ENCODE peak calls at places on chromosomes 16 and 17, in five cellular contexts. N is activated CD8-positive, alpha-beta T cell treated with anti-CD3 and anti-CD28 coated beads for 36 hours; W is myocyte; M is GM04504; L is hippocampal formation. K is an unnamed sample.
A peak's percentile ranks its signal among the peaks of the same experiment; 100 is the strongest.

GRCh38 chr16:85148959-85149358 is 36.7 kb upstream of the CIBAR2 start:
- DNase-seq in N (no peak), W (no peak), M (no peak), L (no peak), K (no peak)

GRCh38 chr16:9134739-9135138 is 43.3 kb downstream of the HAPSTR1 start:
- DNase-seq in N (peak; percentile 83), W (peak; percentile 61), M (no peak), L (no peak), K (peak; percentile 41)

GRCh38 chr17:17171991-17172939 is 33.9 kb downstream of the PLD6 start:
- DNase-seq in N (no peak), W (no peak), M (no peak), L (no peak), K (no peak)

GRCh38 chr17:35169964-35170363 is 22.3 kb downstream of the UNC45B start:
- DNase-seq in N (no peak), W (no peak), M (no peak), L (no peak), K (no peak)

GRCh38 chr16:88284626-88285513 is 97.9 kb upstream of the ZNF469 start:
- DNase-seq in N (no peak), W (peak; percentile 88), M (no peak), L (no peak), K (no peak)

GRCh38 chr17:70535986-70536385 is 366.7 kb downstream of the KCNJ2 start:
- DNase-seq in N (no peak), W (peak; percentile 61), M (no peak), L (no peak), K (no peak)

GRCh38 chr17:78428842-78429617 is 50.6 kb downstream of the PGS1 start:
- DNase-seq in N (no peak), W (no peak), M (no peak), L (no peak), K (no peak)

GRCh38 chr17:4858068-4858879 is 25.1 kb downstream of the MINK1 start:
- DNase-seq in N (no peak), W (no peak), M (no peak), L (peak; percentile 93), K (peak; percentile 48)

GRCh38 chr17:81551458-81552243 is 502 bp downstream of the FAAP100 start:
- DNase-seq in N (peak; percentile 23), W (peak; percentile 79), M (no peak), L (no peak), K (no peak)

GRCh38 chr17:80799553-80800403 is 191.9 kb upstream of the CHMP6 start:
- DNase-seq in N (no peak), W (no peak), M (no peak), L (no peak), K (no peak)

GRCh38 chr17:76138234-76138895 is 2.7 kb downstream of the FOXJ1 start:
- DNase-seq in N (no peak), W (no peak), M (no peak), L (peak; percentile 58), K (peak; percentile 77)

GRCh38 chr17:8420041-8420934 is 15.4 kb upstream of the NDEL1 start:
- DNase-seq in N (no peak), W (peak; percentile 91), M (peak; percentile 28), L (peak; percentile 6), K (no peak)

GRCh38 chr17:27861979-27862378 is 31.2 kb downstream of the LYRM9 start:
- DNase-seq in N (peak; percentile 14), W (no peak), M (no peak), L (no peak), K (no peak)

GRCh38 chr16:29962344-29962994 is 590 bp downstream of the TMEM219 start:
- DNase-seq in N (no peak), W (peak; percentile 14), M (no peak), L (no peak), K (no peak)

GRCh38 chr17:68399638-68400403 is 57.5 kb downstream of the WIPI1 start:
- DNase-seq in N (peak; percentile 64), W (no peak), M (no peak), L (no peak), K (no peak)

GRCh38 chr17:70310251-70310672 is 140.9 kb downstream of the KCNJ2 start:
- DNase-seq in N (no peak), W (peak; percentile 83), M (no peak), L (no peak), K (no peak)

GRCh38 chr17:18182978-18183333 is 672 bp upstream of the ALKBH5 start:
- DNase-seq in N (peak; percentile 89), W (peak; percentile 89), M (no peak), L (no peak), K (no peak)

GRCh38 chr17:6870841-6871240 is 39.3 kb upstream of the TEKT1 start:
- DNase-seq in N (no peak), W (no peak), M (no peak), L (no peak), K (no peak)

GRCh38 chr17:76981545-76982295 is 113.5 kb downstream of the MGAT5B start:
- DNase-seq in N (no peak), W (no peak), M (no peak), L (no peak), K (no peak)

GRCh38 chr17:50931003-50931878 is 65.1 kb upstream of the TOB1 start:
- DNase-seq in N (peak; percentile 65), W (peak; percentile 93), M (peak; percentile 67), L (peak; percentile 90), K (peak; percentile 76)

GRCh38 chr17:3964203-3965122 is at the start of gene ATP2A3:
- DNase-seq in N (peak; percentile 80), W (no peak), M (no peak), L (no peak), K (no peak)

GRCh38 chr16:11422381-11423314 is 77.4 kb downstream of the RMI2 start:
- DNase-seq in N (no peak), W (no peak), M (no peak), L (no peak), K (no peak)

GRCh38 chr17:28347261-28347891 is 10.0 kb downstream of the POLDIP2 start:
- DNase-seq in N (no peak), W (peak; percentile 79), M (peak; percentile 75), L (no peak), K (no peak)

GRCh38 chr17:41773190-41773588 is 13.3 kb downstream of the JUP start:
- DNase-seq in N (no peak), W (peak; percentile 76), M (peak; percentile 38), L (no peak), K (no peak)

GRCh38 chr16:87648236-87648635 is 45.9 kb downstream of the JPH3 start:
- DNase-seq in N (no peak), W (no peak), M (no peak), L (no peak), K (no peak)

GRCh38 chr16:11138026-11138768 is 117.8 kb downstream of the SOCS1 start:
- DNase-seq in N (peak; percentile 40), W (no peak), M (no peak), L (no peak), K (no peak)

GRCh38 chr16:14011006-14011405 is 60.1 kb upstream of the MRTFB start:
- DNase-seq in N (no peak), W (peak; percentile 61), M (no peak), L (no peak), K (no peak)

GRCh38 chr17:17724307-17724921 is 43.2 kb downstream of the RAI1 start:
- DNase-seq in N (peak; percentile 52), W (no peak), M (no peak), L (no peak), K (peak; percentile 86)

GRCh38 chr16:31472559-31473203 is 729 bp downstream of the TGFB1I1 start:
- DNase-seq in N (peak; percentile 67), W (peak; percentile 69), M (peak; percentile 80), L (no peak), K (no peak)

GRCh38 chr17:28371245-28372202 is at the start of gene SARM1:
- DNase-seq in N (peak; percentile 97), W (peak; percentile 78), M (peak; percentile 44), L (peak; percentile 62), K (peak; percentile 94)

GRCh38 chr17:81223758-81224122 is 975 bp upstream of the CEP131 start:
- DNase-seq in N (no peak), W (no peak), M (no peak), L (no peak), K (no peak)

GRCh38 chr16:51888534-51888933 is 658.4 kb downstream of the TOX3 start:
- DNase-seq in N (no peak), W (no peak), M (no peak), L (no peak), K (no peak)

GRCh38 chr16:80447263-80447662 is 93.5 kb upstream of the DYNLRB2 start:
- DNase-seq in N (no peak), W (no peak), M (no peak), L (no peak), K (no peak)

GRCh38 chr17:69757794-69758430 is 317.1 kb upstream of the KCNJ16 start:
- DNase-seq in N (no peak), W (peak; percentile 37), M (peak; percentile 96), L (no peak), K (no peak)

GRCh38 chr17:5555254-5555653 is 29.1 kb downstream of the NLRP1 start:
- DNase-seq in N (no peak), W (peak; percentile 50), M (peak; percentile 19), L (no peak), K (no peak)

GRCh38 chr16:88697831-88698693 is 8.1 kb downstream of the RNF166 start:
- DNase-seq in N (peak; percentile 49), W (no peak), M (no peak), L (no peak), K (no peak)

GRCh38 chr16:11757671-11758545 is 15.3 kb upstream of the TXNDC11 start:
- DNase-seq in N (no peak), W (peak; percentile 28), M (no peak), L (no peak), K (no peak)

GRCh38 chr16:8920676-8921625 is 38.8 kb downstream of the LITAFD start:
- DNase-seq in N (no peak), W (no peak), M (no peak), L (no peak), K (no peak)

GRCh38 chr16:82671743-82672142 is 45.0 kb downstream of the CDH13 start:
- DNase-seq in N (peak; percentile 63), W (no peak), M (no peak), L (no peak), K (no peak)